ENCODE peak calls at places on chromosomes 7 and 10, in nine cellular contexts. One of them, this sample, is unnamed.

GRCh38 chr10:68095176-68095575 is 14.1 kb upstream of the MYPN start:
- DNase-seq in mucosa of gallbladder: no peak
- DNase-seq in aorta: no peak
- DNase-seq in SW480: no peak
- DNase-seq in GM18507: no peak
- DNase-seq in osteocyte: no peak
- DNase-seq in fibroblast of the aortic adventitia: peak
- DNase-seq in NCI-H1417: no peak
- DNase-seq in stimulated activated naive B cell treated with anti-CD40 and anti-IgM and Interleukin-4, amounts not matched to agents 10 μg/mL and 1 μg/mL and 100 μg/mL, for 72 hours: no peak
- DNase-seq in this sample: no peak

GRCh38 chr10:1548146-1548545 is 189.2 kb downstream of the ADARB2 start:
- DNase-seq in mucosa of gallbladder: no peak
- DNase-seq in aorta: no peak
- DNase-seq in SW480: no peak
- DNase-seq in GM18507: no peak
- DNase-seq in osteocyte: no peak
- DNase-seq in fibroblast of the aortic adventitia: no peak
- DNase-seq in NCI-H1417: no peak
- DNase-seq in stimulated activated naive B cell treated with anti-CD40 and anti-IgM and Interleukin-4, amounts not matched to agents 10 μg/mL and 1 μg/mL and 100 μg/mL, for 72 hours: no peak
- DNase-seq in this sample: no peak

GRCh38 chr7:157895520-157896375 is 558.9 kb downstream of the DNAJB6 start:
- DNase-seq in mucosa of gallbladder: no peak
- DNase-seq in aorta: no peak
- DNase-seq in SW480: no peak
- DNase-seq in GM18507: no peak
- DNase-seq in osteocyte: no peak
- DNase-seq in fibroblast of the aortic adventitia: no peak
- DNase-seq in NCI-H1417: no peak
- DNase-seq in stimulated activated naive B cell treated with anti-CD40 and anti-IgM and Interleukin-4, amounts not matched to agents 10 μg/mL and 1 μg/mL and 100 μg/mL, for 72 hours: no peak
- DNase-seq in this sample: no peak

GRCh38 chr7:43302211-43302711 is 189.8 kb downstream of the HECW1 start:
- DNase-seq in mucosa of gallbladder: no peak
- DNase-seq in aorta: no peak
- DNase-seq in SW480: peak
- DNase-seq in GM18507: no peak
- DNase-seq in osteocyte: no peak
- DNase-seq in fibroblast of the aortic adventitia: no peak
- DNase-seq in NCI-H1417: no peak
- DNase-seq in stimulated activated naive B cell treated with anti-CD40 and anti-IgM and Interleukin-4, amounts not matched to agents 10 μg/mL and 1 μg/mL and 100 μg/mL, for 72 hours: no peak
- DNase-seq in this sample: peak

GRCh38 chr7:95470452-95470851 is 15.3 kb upstream of the ASB4 start:
- DNase-seq in mucosa of gallbladder: no peak
- DNase-seq in aorta: no peak
- DNase-seq in SW480: peak
- DNase-seq in GM18507: peak
- DNase-seq in osteocyte: no peak
- DNase-seq in fibroblast of the aortic adventitia: no peak
- DNase-seq in NCI-H1417: peak
- DNase-seq in stimulated activated naive B cell treated with anti-CD40 and anti-IgM and Interleukin-4, amounts not matched to agents 10 μg/mL and 1 μg/mL and 100 μg/mL, for 72 hours: peak
- DNase-seq in this sample: no peak

GRCh38 chr10:65320256-65321026 is 1605.4 kb upstream of the LRRTM3 start:
- DNase-seq in mucosa of gallbladder: no peak
- DNase-seq in aorta: no peak
- DNase-seq in SW480: no peak
- DNase-seq in GM18507: no peak
- DNase-seq in osteocyte: no peak
- DNase-seq in fibroblast of the aortic adventitia: no peak
- DNase-seq in NCI-H1417: no peak
- DNase-seq in stimulated activated naive B cell treated with anti-CD40 and anti-IgM and Interleukin-4, amounts not matched to agents 10 μg/mL and 1 μg/mL and 100 μg/mL, for 72 hours: no peak
- DNase-seq in this sample: peak

GRCh38 chr7:2609001-2609411 is 22.8 kb upstream of the TTYH3 start:
- DNase-seq in mucosa of gallbladder: no peak
- DNase-seq in aorta: peak
- DNase-seq in SW480: no peak
- DNase-seq in GM18507: no peak
- DNase-seq in osteocyte: no peak
- DNase-seq in fibroblast of the aortic adventitia: peak
- DNase-seq in NCI-H1417: no peak
- DNase-seq in stimulated activated naive B cell treated with anti-CD40 and anti-IgM and Interleukin-4, amounts not matched to agents 10 μg/mL and 1 μg/mL and 100 μg/mL, for 72 hours: peak
- DNase-seq in this sample: peak

GRCh38 chr10:100043796-100044195 is 34.0 kb upstream of the DNMBP start:
- DNase-seq in mucosa of gallbladder: no peak
- DNase-seq in aorta: peak
- DNase-seq in SW480: peak
- DNase-seq in GM18507: no peak
- DNase-seq in osteocyte: no peak
- DNase-seq in fibroblast of the aortic adventitia: peak
- DNase-seq in NCI-H1417: no peak
- DNase-seq in stimulated activated naive B cell treated with anti-CD40 and anti-IgM and Interleukin-4, amounts not matched to agents 10 μg/mL and 1 μg/mL and 100 μg/mL, for 72 hours: no peak
- DNase-seq in this sample: peak

GRCh38 chr10:21526184-21526951 is 886 bp upstream of the SKIDA1 start:
- DNase-seq in mucosa of gallbladder: peak
- DNase-seq in aorta: peak
- DNase-seq in SW480: peak
- DNase-seq in GM18507: no peak
- DNase-seq in osteocyte: peak
- DNase-seq in fibroblast of the aortic adventitia: peak
- DNase-seq in NCI-H1417: peak
- DNase-seq in stimulated activated naive B cell treated with anti-CD40 and anti-IgM and Interleukin-4, amounts not matched to agents 10 μg/mL and 1 μg/mL and 100 μg/mL, for 72 hours: no peak
- DNase-seq in this sample: peak

GRCh38 chr7:131747625-131748024 is 191.2 kb upstream of the PODXL start:
- DNase-seq in mucosa of gallbladder: no peak
- DNase-seq in aorta: no peak
- DNase-seq in SW480: no peak
- DNase-seq in GM18507: no peak
- DNase-seq in osteocyte: no peak
- DNase-seq in fibroblast of the aortic adventitia: no peak
- DNase-seq in NCI-H1417: peak
- DNase-seq in stimulated activated naive B cell treated with anti-CD40 and anti-IgM and Interleukin-4, amounts not matched to agents 10 μg/mL and 1 μg/mL and 100 μg/mL, for 72 hours: no peak
- DNase-seq in this sample: no peak

This sample was measured in cardiac muscle cell.